ENCODE peak calls at places on chromosome 17, in eight cellular contexts. O is GM23338; F is cardiac fibroblast; L is NB4; B is lung; I is left ventricle myocardium inferior; Q is CD4-positive, alpha-beta T cell; T is neural progenitor cell. R is an unnamed sample.

GRCh38 chr17:16887523-16888095 is 84.3 kb downstream of the TNFRSF13B start:
- DNase-seq in O (no peak), F (no peak), L (no peak), B (no peak), I (no peak), Q (no peak), T (no peak), R (no peak)

GRCh38 chr17:61454095-61454931 is 2.1 kb downstream of the TBX4 start:
- DNase-seq in O (peak), F (no peak), L (no peak), B (no peak), I (no peak), Q (no peak), T (peak), R (no peak)

GRCh38 chr17:51346218-51346982 is 86.1 kb downstream of the UTP18 start:
- DNase-seq in O (no peak), F (no peak), L (no peak), B (no peak), I (no peak), Q (no peak), T (no peak), R (no peak)

GRCh38 chr17:13030459-13031305 is 12.9 kb upstream of the ELAC2 start:
- DNase-seq in O (peak), F (peak), L (peak), B (peak), I (no peak), Q (peak), T (peak), R (peak)

GRCh38 chr17:56629450-56630187 is 36.1 kb downstream of the NOG start:
- DNase-seq in O (peak), F (peak), L (peak), B (no peak), I (no peak), Q (no peak), T (peak), R (peak)

GRCh38 chr17:75300280-75300679 is 11.0 kb upstream of the SLC25A19 start:
- DNase-seq in O (no peak), F (no peak), L (no peak), B (no peak), I (no peak), Q (no peak), T (no peak), R (no peak)

GRCh38 chr17:42679492-42680330 is 1.9 kb downstream of the CCR10 start:
- DNase-seq in O (peak), F (peak), L (peak), B (peak), I (peak), Q (peak), T (peak), R (peak)

GRCh38 chr17:2706911-2707510 is 4.6 kb downstream of the CLUH start:
- DNase-seq in O (no peak), F (no peak), L (no peak), B (no peak), I (no peak), Q (no peak), T (no peak), R (no peak)

GRCh38 chr17:16569358-16569712 is 331 bp upstream of the ZNF287 start:
- DNase-seq in O (no peak), F (no peak), L (no peak), B (no peak), I (no peak), Q (no peak), T (no peak), R (no peak)

GRCh38 chr17:60315650-60316049 is 76.3 kb downstream of the USP32 start:
- DNase-seq in O (no peak), F (no peak), L (peak), B (no peak), I (no peak), Q (no peak), T (no peak), R (no peak)

GRCh38 chr17:63120406-63120805 is 154.4 kb downstream of the TANC2 start:
- DNase-seq in O (no peak), F (peak), L (no peak), B (no peak), I (no peak), Q (no peak), T (no peak), R (no peak)

GRCh38 chr17:50465635-50466034 is 3.0 kb downstream of the CHAD start:
- DNase-seq in O (no peak), F (no peak), L (no peak), B (no peak), I (no peak), Q (no peak), T (no peak), R (no peak)

GRCh38 chr17:63511331-63511730 is 11.8 kb upstream of the KCNH6 start:
- DNase-seq in O (no peak), F (no peak), L (no peak), B (no peak), I (no peak), Q (no peak), T (no peak), R (no peak)

GRCh38 chr17:69223809-69224208 is 4.8 kb downstream of the ABCA10 start:
- DNase-seq in O (no peak), F (peak), L (no peak), B (no peak), I (no peak), Q (no peak), T (no peak), R (no peak)

GRCh38 chr17:29393451-29393850 is 3.3 kb downstream of the TAOK1 start:
- DNase-seq in O (no peak), F (peak), L (peak), B (no peak), I (no peak), Q (no peak), T (no peak), R (no peak)

GRCh38 chr17:75096082-75096625 is 8.4 kb downstream of the SLC16A5 start:
- DNase-seq in O (peak), F (peak), L (peak), B (peak), I (peak), Q (no peak), T (no peak), R (peak)

GRCh38 chr17:16920628-16921020 is 51.3 kb downstream of the TNFRSF13B start:
- DNase-seq in O (no peak), F (no peak), L (no peak), B (no peak), I (peak), Q (no peak), T (no peak), R (no peak)

GRCh38 chr17:5416886-5417285 is 2.6 kb downstream of the NUP88 start:
- DNase-seq in O (no peak), F (no peak), L (no peak), B (no peak), I (no peak), Q (no peak), T (no peak), R (no peak)

GRCh38 chr17:60134396-60135159 is 15.2 kb upstream of the CA4 start:
- DNase-seq in O (no peak), F (peak), L (no peak), B (no peak), I (no peak), Q (no peak), T (no peak), R (peak)

GRCh38 chr17:42387221-42387657 is 1.0 kb downstream of the STAT3 start:
- DNase-seq in O (no peak), F (peak), L (peak), B (peak), I (no peak), Q (no peak), T (no peak), R (no peak)

GRCh38 chr17:47235506-47235905 is 18.1 kb upstream of the ITGB3 start:
- DNase-seq in O (no peak), F (no peak), L (no peak), B (no peak), I (no peak), Q (no peak), T (no peak), R (no peak)

GRCh38 chr17:8488931-8489330 is 53.2 kb downstream of the NDEL1 start:
- DNase-seq in O (no peak), F (peak), L (peak), B (no peak), I (peak), Q (no peak), T (no peak), R (peak)

GRCh38 chr17:57466042-57466471 is 209.7 kb downstream of the MSI2 start:
- DNase-seq in O (peak), F (no peak), L (peak), B (no peak), I (no peak), Q (no peak), T (peak), R (no peak)

GRCh38 chr17:30326816-30327215 is 7.0 kb downstream of the TMIGD1 start:
- DNase-seq in O (no peak), F (no peak), L (no peak), B (no peak), I (no peak), Q (no peak), T (no peak), R (no peak)

GRCh38 chr17:16980813-16981731 is 9.2 kb upstream of the TNFRSF13B start:
- DNase-seq in O (no peak), F (peak), L (peak), B (no peak), I (no peak), Q (no peak), T (no peak), R (no peak)

GRCh38 chr17:13940858-13941665 is 128.2 kb upstream of the COX10 start:
- DNase-seq in O (peak), F (peak), L (no peak), B (no peak), I (no peak), Q (no peak), T (no peak), R (peak)

GRCh38 chr17:29378495-29378894 is 11.7 kb upstream of the TAOK1 start:
- DNase-seq in O (no peak), F (no peak), L (peak), B (no peak), I (no peak), Q (no peak), T (no peak), R (no peak)

GRCh38 chr17:7972131-7972785 is 30.2 kb upstream of the GUCY2D start:
- DNase-seq in O (no peak), F (no peak), L (no peak), B (no peak), I (no peak), Q (no peak), T (no peak), R (peak)

GRCh38 chr17:38982858-38983746 is 15.9 kb upstream of the FBXO47 start:
- DNase-seq in O (peak), F (peak), L (peak), B (no peak), I (no peak), Q (peak), T (peak), R (peak)

GRCh38 chr17:8681175-8681949 is 50.8 kb upstream of the MYH10 start:
- DNase-seq in O (no peak), F (peak), L (no peak), B (no peak), I (peak), Q (no peak), T (no peak), R (peak)

GRCh38 chr17:22123536-22124281 is 431.4 kb downstream of the KCNJ18 start:
- DNase-seq in O (no peak), F (no peak), L (no peak), B (no peak), I (no peak), Q (no peak), T (no peak), R (no peak)

DNA sequence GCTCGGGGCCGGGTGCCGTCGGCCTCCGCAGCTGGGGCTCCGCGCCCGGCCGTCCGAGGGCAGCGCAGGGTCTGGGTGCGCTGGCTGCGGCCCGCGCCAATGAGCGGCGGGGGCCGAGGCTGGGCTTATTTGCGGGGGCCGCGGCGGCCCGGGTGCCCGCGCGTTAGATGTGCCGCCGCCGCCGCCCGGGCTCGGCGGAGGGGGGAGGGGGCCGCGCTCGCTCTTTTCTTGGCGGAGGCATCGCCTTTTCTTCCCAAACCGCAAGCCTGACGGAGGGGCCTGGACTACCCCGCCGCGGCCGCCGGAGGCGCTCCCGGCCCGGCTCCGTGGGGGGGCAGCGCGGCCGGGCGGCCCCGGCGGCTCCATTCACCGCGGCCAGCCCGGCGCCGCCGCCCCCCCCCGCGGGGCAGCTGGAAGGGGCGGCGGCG is at the start of gene NOTUM:
- DNase-seq in O (peak), F (no peak), L (peak), B (no peak), I (no peak), Q (no peak), T (peak), R (no peak)
- TF ChIP-seq CTCF in O (peak), F (peak), L (no peak), B (no peak), I (peak), Q (no peak), T (peak), R (peak)

DNA sequence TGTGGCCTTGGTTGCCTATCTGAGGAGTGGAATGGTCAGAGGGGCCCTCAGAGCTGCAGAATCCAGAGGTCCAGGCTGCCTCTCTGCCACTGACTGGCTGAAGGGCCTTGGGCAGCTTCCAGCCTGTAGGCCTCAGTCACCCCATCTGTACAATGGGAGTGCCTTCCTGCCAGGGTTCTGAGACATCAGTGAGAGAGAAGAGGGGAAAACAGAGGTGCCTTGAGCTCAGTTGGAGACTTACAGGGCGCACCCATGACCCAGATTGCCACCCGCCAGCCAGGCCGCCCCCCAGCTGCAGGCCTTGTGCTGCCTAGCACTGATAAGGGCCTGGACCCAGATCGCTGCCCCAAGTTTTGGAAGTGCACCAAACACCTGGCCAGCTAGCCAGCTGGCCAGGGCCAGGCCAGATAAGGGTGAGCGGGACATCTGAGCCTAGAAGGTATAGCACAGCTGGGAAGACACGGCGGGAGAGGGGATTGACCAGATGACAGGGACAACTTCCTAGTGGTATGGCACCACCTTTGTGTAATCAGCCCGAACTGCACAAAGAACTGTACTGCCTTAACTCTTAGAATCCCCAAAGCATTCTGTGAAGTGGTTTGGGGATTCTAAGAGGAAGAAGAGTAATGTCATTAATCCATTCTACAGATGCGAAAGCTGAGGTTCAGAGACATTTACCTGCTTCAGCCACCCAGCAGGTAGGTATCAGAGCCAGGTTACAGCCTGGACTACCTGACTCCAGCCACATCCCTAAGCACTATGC is 1.4 kb downstream of the SLC4A1 start:
- DNase-seq in O (no peak), F (no peak), L (peak), B (no peak), I (no peak), Q (no peak), T (no peak), R (no peak)
- TF ChIP-seq CTCF in O (no peak), F (no peak), L (no peak), B (no peak), I (no peak), Q (no peak), T (no peak), R (no peak)

GRCh38 chr17:32946375-32947135 is 18.6 kb downstream of the TMEM98 start:
- DNase-seq in O (no peak), F (no peak), L (no peak), B (no peak), I (no peak), Q (no peak), T (no peak), R (no peak)
- TF ChIP-seq CTCF in O (no peak), F (no peak), L (no peak), B (no peak), I (no peak), Q (no peak), T (no peak), R (no peak)

GRCh38 chr17:37103191-37103590 is 154.4 kb downstream of the AATF start:
- DNase-seq in O (no peak), F (no peak), L (no peak), B (no peak), I (no peak), Q (no peak), T (no peak), R (no peak)
- TF ChIP-seq CTCF in O (no peak), F (no peak), L (no peak), B (no peak), I (no peak), Q (no peak), T (no peak), R (no peak)

GRCh38 chr17:82062076-82062983 is 3.3 kb downstream of the DUS1L start:
- DNase-seq in O (peak), F (no peak), L (no peak), B (no peak), I (no peak), Q (no peak), T (no peak), R (no peak)
- TF ChIP-seq CTCF in O (peak), F (no peak), L (no peak), B (no peak), I (no peak), Q (no peak), T (no peak), R (no peak)

GRCh38 chr17:65457183-65457582 is 104.3 kb downstream of the AXIN2 start:
- DNase-seq in O (no peak), F (no peak), L (no peak), B (no peak), I (no peak), Q (no peak), T (no peak), R (no peak)

GRCh38 chr17:65455154-65455971 is 106.1 kb downstream of the AXIN2 start:
- DNase-seq in O (no peak), F (no peak), L (no peak), B (no peak), I (no peak), Q (no peak), T (no peak), R (no peak)

GRCh38 chr17:65457635-65458257 is 103.7 kb downstream of the AXIN2 start:
- DNase-seq in O (no peak), F (no peak), L (no peak), B (no peak), I (no peak), Q (no peak), T (no peak), R (no peak)

GRCh38 chr17:65456368-65457151 is 104.9 kb downstream of the AXIN2 start:
- DNase-seq in O (no peak), F (no peak), L (no peak), B (no peak), I (no peak), Q (no peak), T (no peak), R (no peak)

DNA sequence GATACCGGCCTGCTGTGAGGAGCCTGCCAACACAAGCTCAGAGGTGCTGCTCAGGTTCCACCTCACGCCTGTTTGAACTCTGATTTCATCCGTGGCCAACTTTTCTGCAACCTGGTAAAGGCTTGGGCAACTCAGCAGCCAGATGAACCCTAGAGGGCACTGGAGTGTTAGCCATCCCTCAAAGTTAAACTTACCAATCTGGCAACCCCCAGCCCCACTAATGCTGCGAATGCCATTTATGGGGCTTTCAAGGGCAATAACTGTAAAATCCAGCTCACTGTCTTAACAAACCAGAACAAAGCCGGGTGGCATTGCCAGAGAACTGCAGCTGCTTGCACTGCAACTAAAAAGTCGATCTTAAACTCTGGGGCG is 105.5 kb downstream of the AXIN2 start:
- DNase-seq in O (peak), F (peak), L (no peak), B (peak), I (no peak), Q (peak), T (peak), R (no peak)
- TF ChIP-seq CTCF in O (peak), F (peak), L (no peak), B (no peak), I (peak), Q (peak), T (peak), R (no peak)

GRCh38 chr17:73650147-73650546 is 5.9 kb upstream of the SDK2 start:
- DNase-seq in O (peak), F (no peak), L (peak), B (peak), I (no peak), Q (no peak), T (peak), R (no peak)
- TF ChIP-seq CTCF in O (peak), F (no peak), L (peak), B (no peak), I (peak), Q (peak), T (peak), R (no peak)

GRCh38 chr17:44170499-44171201 is at the start of gene ASB16:
- DNase-seq in O (peak), F (peak), L (no peak), B (no peak), I (peak), Q (no peak), T (peak), R (peak)
- TF ChIP-seq CTCF in O (peak), F (no peak), L (no peak), B (no peak), I (peak), Q (no peak), T (peak), R (no peak)

R was measured in HFFc6.